ENCODE peak calls at places on chromosomes 11 and 22, in ten cellular contexts. One of them, this sample, is unnamed.

GRCh38 chr22:23305321-23305910 is 125.1 kb downstream of the BCR start:
- DNase-seq in lung: no peak
- DNase-seq in thoracic aorta: no peak
- DNase-seq in right lobe of liver: peak; percentile 44
- DNase-seq in Peyer's patch: no peak
- DNase-seq in upper lobe of left lung: no peak
- DNase-seq in psoas muscle: no peak
- DNase-seq in lower lobe of right lung: peak; percentile 40
- DNase-seq in PC-3: peak; percentile 53
- DNase-seq in brain microvascular endothelial cell: peak; percentile 64
- DNase-seq in this sample: no peak

GRCh38 chr11:462107-462890 is 12.2 kb downstream of the PTDSS2 start:
- DNase-seq in thoracic aorta: no peak
- DNase-seq in brain microvascular endothelial cell: no peak
- DNase-seq in Peyer's patch: no peak
- DNase-seq in upper lobe of left lung: peak; percentile 49
- DNase-seq in psoas muscle: peak; percentile 41
- DNase-seq in PC-3: no peak
- DNase-seq in lung: no peak
- DNase-seq in right lobe of liver: no peak
- DNase-seq in lower lobe of right lung: no peak
- DNase-seq in this sample: no peak

GRCh38 chr11:97854877-97855276 is 1165.9 kb upstream of the CNTN5 start:
- DNase-seq in upper lobe of left lung: peak; percentile 47
- DNase-seq in Peyer's patch: no peak
- DNase-seq in right lobe of liver: no peak
- DNase-seq in PC-3: no peak
- DNase-seq in lower lobe of right lung: no peak
- DNase-seq in thoracic aorta: no peak
- DNase-seq in psoas muscle: no peak
- DNase-seq in lung: no peak
- DNase-seq in brain microvascular endothelial cell: no peak
- DNase-seq in this sample: no peak

GRCh38 chr22:21726650-21727049 is 8.9 kb downstream of the YPEL1 start:
- DNase-seq in thoracic aorta: no peak
- DNase-seq in PC-3: peak; percentile 59
- DNase-seq in right lobe of liver: no peak
- DNase-seq in brain microvascular endothelial cell: no peak
- DNase-seq in psoas muscle: no peak
- DNase-seq in lower lobe of right lung: no peak
- DNase-seq in Peyer's patch: no peak
- DNase-seq in lung: no peak
- DNase-seq in upper lobe of left lung: no peak
- DNase-seq in this sample: no peak

GRCh38 chr11:129317564-129317963 is 58.1 kb upstream of the BARX2 start:
- DNase-seq in lung: no peak
- DNase-seq in thoracic aorta: no peak
- DNase-seq in lower lobe of right lung: no peak
- DNase-seq in Peyer's patch: no peak
- DNase-seq in upper lobe of left lung: no peak
- DNase-seq in brain microvascular endothelial cell: no peak
- DNase-seq in PC-3: peak; percentile 84
- DNase-seq in psoas muscle: no peak
- DNase-seq in right lobe of liver: no peak
- DNase-seq in this sample: no peak

GRCh38 chr22:49958961-49959781 is 1.4 kb upstream of the PIM3 start:
- DNase-seq in right lobe of liver: no peak
- DNase-seq in PC-3: no peak
- DNase-seq in brain microvascular endothelial cell: peak; percentile 11
- DNase-seq in lung: no peak
- DNase-seq in Peyer's patch: no peak
- DNase-seq in upper lobe of left lung: peak; percentile 81
- DNase-seq in psoas muscle: no peak
- DNase-seq in lower lobe of right lung: peak; percentile 50
- DNase-seq in thoracic aorta: no peak
- DNase-seq in this sample: peak; percentile 85

GRCh38 chr11:78417175-78417887 is at the start of gene GAB2:
- DNase-seq in brain microvascular endothelial cell: no peak
- DNase-seq in lung: no peak
- DNase-seq in right lobe of liver: peak; percentile 59
- DNase-seq in upper lobe of left lung: peak; percentile 93
- DNase-seq in psoas muscle: no peak
- DNase-seq in PC-3: peak; percentile 36
- DNase-seq in lower lobe of right lung: peak; percentile 61
- DNase-seq in Peyer's patch: peak; percentile 79
- DNase-seq in thoracic aorta: no peak
- DNase-seq in this sample: peak; percentile 77

GRCh38 chr11:30935861-30936260 is 349.7 kb upstream of the MPPED2 start:
- DNase-seq in right lobe of liver: no peak
- DNase-seq in PC-3: no peak
- DNase-seq in lower lobe of right lung: no peak
- DNase-seq in Peyer's patch: no peak
- DNase-seq in thoracic aorta: no peak
- DNase-seq in brain microvascular endothelial cell: no peak
- DNase-seq in psoas muscle: no peak
- DNase-seq in upper lobe of left lung: no peak
- DNase-seq in lung: no peak
- DNase-seq in this sample: no peak

GRCh38 chr11:102452461-102453285 is at the start of gene TMEM123:
- DNase-seq in lung: peak; percentile 81
- DNase-seq in thoracic aorta: peak; percentile 40
- DNase-seq in lower lobe of right lung: peak; percentile 87
- DNase-seq in psoas muscle: peak; percentile 86
- DNase-seq in PC-3: peak; percentile 67
- DNase-seq in right lobe of liver: peak; percentile 91
- DNase-seq in Peyer's patch: peak; percentile 88
- DNase-seq in upper lobe of left lung: peak; percentile 97
- DNase-seq in brain microvascular endothelial cell: peak; percentile 34
- DNase-seq in this sample: peak; percentile 68

GRCh38 chr11:65776710-65777141 is 4.0 kb downstream of the AP5B1 start:
- DNase-seq in PC-3: no peak
- DNase-seq in psoas muscle: no peak
- DNase-seq in upper lobe of left lung: no peak
- DNase-seq in Peyer's patch: no peak
- DNase-seq in lung: no peak
- DNase-seq in lower lobe of right lung: no peak
- DNase-seq in right lobe of liver: peak; percentile 49
- DNase-seq in thoracic aorta: no peak
- DNase-seq in brain microvascular endothelial cell: no peak
- DNase-seq in this sample: peak; percentile 73

GRCh38 chr11:10329935-10330334 is 25.1 kb downstream of the ADM start:
- DNase-seq in Peyer's patch: no peak
- DNase-seq in PC-3: peak; percentile 91
- DNase-seq in brain microvascular endothelial cell: peak; percentile 93
- DNase-seq in upper lobe of left lung: no peak
- DNase-seq in lung: no peak
- DNase-seq in lower lobe of right lung: no peak
- DNase-seq in right lobe of liver: no peak
- DNase-seq in thoracic aorta: no peak
- DNase-seq in psoas muscle: no peak
- DNase-seq in this sample: no peak

GRCh38 chr11:79291948-79292347 is 148.9 kb downstream of the TENM4 start:
- DNase-seq in lower lobe of right lung: no peak
- DNase-seq in lung: no peak
- DNase-seq in Peyer's patch: no peak
- DNase-seq in upper lobe of left lung: no peak
- DNase-seq in PC-3: no peak
- DNase-seq in brain microvascular endothelial cell: no peak
- DNase-seq in psoas muscle: no peak
- DNase-seq in right lobe of liver: no peak
- DNase-seq in thoracic aorta: no peak
- DNase-seq in this sample: no peak

GRCh38 chr11:33733978-33734377 is 2.2 kb downstream of the CD59 start:
- DNase-seq in psoas muscle: no peak
- DNase-seq in Peyer's patch: no peak
- DNase-seq in right lobe of liver: no peak
- DNase-seq in PC-3: no peak
- DNase-seq in brain microvascular endothelial cell: no peak
- DNase-seq in lower lobe of right lung: no peak
- DNase-seq in upper lobe of left lung: no peak
- DNase-seq in lung: no peak
- DNase-seq in thoracic aorta: no peak
- DNase-seq in this sample: no peak
- H3K4me3 ChIP-seq in psoas muscle: peak overlapping the region; percentile 96
- H3K4me3 ChIP-seq in Peyer's patch: no peak overlapping the region
- H3K4me3 ChIP-seq in right lobe of liver: peak overlapping the region; percentile 87
- H3K4me3 ChIP-seq in PC-3: peak overlapping the region; percentile 85
- H3K4me3 ChIP-seq in brain microvascular endothelial cell: peak overlapping the region; percentile 94
- H3K4me3 ChIP-seq in lower lobe of right lung: peak overlapping the region; percentile 98
- H3K4me3 ChIP-seq in upper lobe of left lung: peak overlapping the region; percentile 68
- H3K4me3 ChIP-seq in lung: peak overlapping the region; percentile 95
- H3K4me3 ChIP-seq in thoracic aorta: peak overlapping the region; percentile 98
- H3K4me3 ChIP-seq in this sample: peak overlapping the region; percentile 52

GRCh38 chr11:72642815-72643511 is 31.3 kb downstream of the PDE2A start:
- DNase-seq in brain microvascular endothelial cell: no peak
- DNase-seq in PC-3: peak; percentile 69
- DNase-seq in thoracic aorta: no peak
- DNase-seq in upper lobe of left lung: peak; percentile 95
- DNase-seq in lower lobe of right lung: peak; percentile 72
- DNase-seq in Peyer's patch: peak; percentile 79
- DNase-seq in lung: peak; percentile 45
- DNase-seq in psoas muscle: peak; percentile 80
- DNase-seq in right lobe of liver: peak; percentile 67
- DNase-seq in this sample: peak; percentile 29
- H3K27ac ChIP-seq in brain microvascular endothelial cell: no peak overlapping the region
- H3K27ac ChIP-seq in PC-3: no peak overlapping the region
- H3K27ac ChIP-seq in thoracic aorta: peak overlapping the region; percentile 15
- H3K27ac ChIP-seq in upper lobe of left lung: peak overlapping the region; percentile 71
- H3K27ac ChIP-seq in lower lobe of right lung: peak overlapping the region; percentile 10
- H3K27ac ChIP-seq in Peyer's patch: no peak overlapping the region
- H3K27ac ChIP-seq in lung: no peak overlapping the region
- H3K27ac ChIP-seq in psoas muscle: peak overlapping the region; percentile 46
- H3K27ac ChIP-seq in right lobe of liver: no peak overlapping the region
- H3K27ac ChIP-seq in this sample: no peak overlapping the region

DNA sequence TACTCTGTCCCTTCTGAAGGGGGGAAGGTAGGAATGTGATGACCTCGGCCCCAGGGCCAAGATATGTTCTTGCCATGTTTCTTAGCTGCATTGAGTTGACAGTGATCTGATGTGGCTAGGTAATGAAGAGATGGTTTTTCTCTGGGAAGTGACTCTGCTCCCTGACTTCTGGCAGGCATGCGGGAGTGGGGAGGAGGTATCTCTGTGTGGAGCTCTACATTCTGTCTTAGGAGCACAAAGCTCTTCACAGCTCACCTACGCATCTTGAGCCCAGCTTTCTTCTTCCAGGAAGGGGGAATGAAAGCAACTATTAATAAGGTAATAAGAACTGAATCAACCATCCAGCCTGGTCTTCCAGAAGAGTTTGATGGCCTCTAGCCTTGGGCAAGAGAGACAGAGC is 241.0 kb downstream of the ST3GAL4 start:
- DNase-seq in upper lobe of left lung: no peak
- DNase-seq in PC-3: no peak
- DNase-seq in lung: no peak
- DNase-seq in Peyer's patch: no peak
- DNase-seq in brain microvascular endothelial cell: no peak
- DNase-seq in right lobe of liver: no peak
- DNase-seq in thoracic aorta: no peak
- DNase-seq in lower lobe of right lung: no peak
- DNase-seq in psoas muscle: no peak
- DNase-seq in this sample: no peak
- TF ChIP-seq CTCF in upper lobe of left lung: no peak
- TF ChIP-seq CTCF in PC-3: no peak
- TF ChIP-seq CTCF in lung: no peak
- TF ChIP-seq CTCF in Peyer's patch: no peak
- TF ChIP-seq CTCF in brain microvascular endothelial cell: no peak
- TF ChIP-seq CTCF in right lobe of liver: no peak
- TF ChIP-seq CTCF in thoracic aorta: no peak
- TF ChIP-seq CTCF in lower lobe of right lung: no peak
- TF ChIP-seq CTCF in psoas muscle: no peak
- TF ChIP-seq CTCF in this sample: no peak

GRCh38 chr11:17075506-17075905 is 2.0 kb downstream of the RPS13 start:
- DNase-seq in right lobe of liver: no peak
- DNase-seq in thoracic aorta: no peak
- DNase-seq in brain microvascular endothelial cell: no peak
- DNase-seq in upper lobe of left lung: no peak
- DNase-seq in PC-3: no peak
- DNase-seq in lung: no peak
- DNase-seq in lower lobe of right lung: no peak
- DNase-seq in Peyer's patch: no peak
- DNase-seq in psoas muscle: no peak
- DNase-seq in this sample: no peak
- H3K4me3 ChIP-seq in right lobe of liver: no peak overlapping the region
- H3K4me3 ChIP-seq in thoracic aorta: no peak overlapping the region
- H3K4me3 ChIP-seq in brain microvascular endothelial cell: peak overlapping the region; percentile 31
- H3K4me3 ChIP-seq in upper lobe of left lung: no peak overlapping the region
- H3K4me3 ChIP-seq in PC-3: peak overlapping the region; percentile 79
- H3K4me3 ChIP-seq in lung: no peak overlapping the region
- H3K4me3 ChIP-seq in lower lobe of right lung: peak overlapping the region; percentile 80
- H3K4me3 ChIP-seq in Peyer's patch: no peak overlapping the region
- H3K4me3 ChIP-seq in psoas muscle: peak overlapping the region; percentile 91
- H3K4me3 ChIP-seq in this sample: peak overlapping the region; percentile 86

DNA sequence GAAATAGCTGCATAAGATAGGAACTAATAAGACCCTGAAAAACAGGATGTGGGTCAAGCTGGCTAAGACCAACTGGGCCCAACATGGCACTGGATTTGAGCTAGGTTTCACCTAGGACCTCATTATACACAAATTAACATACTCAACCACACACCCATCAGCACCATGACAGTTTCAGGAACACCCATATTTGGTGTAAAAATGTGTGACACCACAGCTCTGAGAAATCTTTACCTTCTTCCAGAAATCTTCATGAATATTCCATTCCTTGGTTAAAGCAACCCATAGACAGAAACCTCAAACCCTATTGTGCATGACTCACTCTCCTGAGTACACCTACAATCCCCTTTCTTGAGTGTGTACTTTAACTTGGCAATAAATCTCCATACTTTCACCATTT is 378.8 kb downstream of the DYNC2H1 start:
- DNase-seq in PC-3: peak; percentile 89
- DNase-seq in lung: no peak
- DNase-seq in psoas muscle: no peak
- DNase-seq in lower lobe of right lung: no peak
- DNase-seq in brain microvascular endothelial cell: no peak
- DNase-seq in right lobe of liver: no peak
- DNase-seq in upper lobe of left lung: no peak
- DNase-seq in thoracic aorta: no peak
- DNase-seq in Peyer's patch: no peak
- DNase-seq in this sample: no peak
- H3K27ac ChIP-seq in PC-3: no peak overlapping the region
- H3K27ac ChIP-seq in lung: no peak overlapping the region
- H3K27ac ChIP-seq in psoas muscle: no peak overlapping the region
- H3K27ac ChIP-seq in lower lobe of right lung: no peak overlapping the region
- H3K27ac ChIP-seq in brain microvascular endothelial cell: no peak overlapping the region
- H3K27ac ChIP-seq in right lobe of liver: no peak overlapping the region
- H3K27ac ChIP-seq in upper lobe of left lung: no peak overlapping the region
- H3K27ac ChIP-seq in thoracic aorta: no peak overlapping the region
- H3K27ac ChIP-seq in Peyer's patch: no peak overlapping the region
- H3K27ac ChIP-seq in this sample: no peak overlapping the region

This sample was measured in pancreas.